ENCODE peak calls at places on chromosomes 12 and 14, in ten cellular contexts. One of them, this sample, is unnamed.

GRCh38 chr12:122422769-122423257 is 344 bp upstream of the CLIP1 start:
- DNase-seq in activated naive CD8-positive, alpha-beta T cell treated with anti-CD3 and anti-CD28 coated beads, Interleukin-2, amount 50 U/mL, for 24 hours: peak
- DNase-seq in thyroid gland: peak
- DNase-seq in aorta: peak
- DNase-seq in mucosa of descending colon: no peak
- DNase-seq in stimulated activated CD8-positive, alpha-beta memory T cell treated with anti-CD3 and anti-CD28 coated beads, Interleukin-7, amount 100 ng/mL, for 1 hour: peak
- DNase-seq in NCI-H446 treated with DMSO at 0.1 percent for 48 hours: no peak
- DNase-seq in uterus: peak
- DNase-seq in type B pancreatic cell: peak
- DNase-seq in NCI-H2171: peak
- DNase-seq in this sample: no peak

GRCh38 chr14:102264775-102265174 is 40.2 kb downstream of the MOK start:
- DNase-seq in stimulated activated CD8-positive, alpha-beta memory T cell treated with anti-CD3 and anti-CD28 coated beads, Interleukin-7, amount 100 ng/mL, for 1 hour: no peak
- DNase-seq in thyroid gland: no peak
- DNase-seq in type B pancreatic cell: no peak
- DNase-seq in uterus: no peak
- DNase-seq in activated naive CD8-positive, alpha-beta T cell treated with anti-CD3 and anti-CD28 coated beads, Interleukin-2, amount 50 U/mL, for 24 hours: no peak
- DNase-seq in mucosa of descending colon: no peak
- DNase-seq in aorta: no peak
- DNase-seq in NCI-H446 treated with DMSO at 0.1 percent for 48 hours: no peak
- DNase-seq in NCI-H2171: no peak
- DNase-seq in this sample: no peak

GRCh38 chr12:3632256-3633240 is 120.4 kb downstream of the CRACR2A start:
- DNase-seq in type B pancreatic cell: no peak
- DNase-seq in mucosa of descending colon: no peak
- DNase-seq in NCI-H2171: no peak
- DNase-seq in uterus: no peak
- DNase-seq in thyroid gland: no peak
- DNase-seq in activated naive CD8-positive, alpha-beta T cell treated with anti-CD3 and anti-CD28 coated beads, Interleukin-2, amount 50 U/mL, for 24 hours: no peak
- DNase-seq in stimulated activated CD8-positive, alpha-beta memory T cell treated with anti-CD3 and anti-CD28 coated beads, Interleukin-7, amount 100 ng/mL, for 1 hour: no peak
- DNase-seq in NCI-H446 treated with DMSO at 0.1 percent for 48 hours: no peak
- DNase-seq in aorta: no peak
- DNase-seq in this sample: no peak

GRCh38 chr12:25977047-25977446 is 18.6 kb downstream of the RASSF8 start:
- DNase-seq in activated naive CD8-positive, alpha-beta T cell treated with anti-CD3 and anti-CD28 coated beads, Interleukin-2, amount 50 U/mL, for 24 hours: no peak
- DNase-seq in NCI-H2171: no peak
- DNase-seq in stimulated activated CD8-positive, alpha-beta memory T cell treated with anti-CD3 and anti-CD28 coated beads, Interleukin-7, amount 100 ng/mL, for 1 hour: no peak
- DNase-seq in mucosa of descending colon: no peak
- DNase-seq in uterus: peak
- DNase-seq in thyroid gland: no peak
- DNase-seq in aorta: no peak
- DNase-seq in type B pancreatic cell: no peak
- DNase-seq in NCI-H446 treated with DMSO at 0.1 percent for 48 hours: no peak
- DNase-seq in this sample: no peak

GRCh38 chr12:46523863-46524770 is 151.5 kb upstream of the SLC38A2 start:
- DNase-seq in mucosa of descending colon: no peak
- DNase-seq in type B pancreatic cell: no peak
- DNase-seq in NCI-H446 treated with DMSO at 0.1 percent for 48 hours: no peak
- DNase-seq in activated naive CD8-positive, alpha-beta T cell treated with anti-CD3 and anti-CD28 coated beads, Interleukin-2, amount 50 U/mL, for 24 hours: peak
- DNase-seq in thyroid gland: no peak
- DNase-seq in aorta: no peak
- DNase-seq in stimulated activated CD8-positive, alpha-beta memory T cell treated with anti-CD3 and anti-CD28 coated beads, Interleukin-7, amount 100 ng/mL, for 1 hour: no peak
- DNase-seq in NCI-H2171: no peak
- DNase-seq in uterus: no peak
- DNase-seq in this sample: no peak

GRCh38 chr14:80942158-80942738 is 710 bp upstream of the CEP128 start:
- DNase-seq in NCI-H446 treated with DMSO at 0.1 percent for 48 hours: no peak
- DNase-seq in activated naive CD8-positive, alpha-beta T cell treated with anti-CD3 and anti-CD28 coated beads, Interleukin-2, amount 50 U/mL, for 24 hours: no peak
- DNase-seq in type B pancreatic cell: no peak
- DNase-seq in stimulated activated CD8-positive, alpha-beta memory T cell treated with anti-CD3 and anti-CD28 coated beads, Interleukin-7, amount 100 ng/mL, for 1 hour: no peak
- DNase-seq in mucosa of descending colon: no peak
- DNase-seq in thyroid gland: no peak
- DNase-seq in aorta: no peak
- DNase-seq in NCI-H2171: no peak
- DNase-seq in uterus: no peak
- DNase-seq in this sample: no peak

GRCh38 chr14:95294834-95295599 is 24.7 kb downstream of the CLMN start:
- DNase-seq in NCI-H2171: peak
- DNase-seq in aorta: no peak
- DNase-seq in stimulated activated CD8-positive, alpha-beta memory T cell treated with anti-CD3 and anti-CD28 coated beads, Interleukin-7, amount 100 ng/mL, for 1 hour: no peak
- DNase-seq in activated naive CD8-positive, alpha-beta T cell treated with anti-CD3 and anti-CD28 coated beads, Interleukin-2, amount 50 U/mL, for 24 hours: no peak
- DNase-seq in uterus: no peak
- DNase-seq in mucosa of descending colon: no peak
- DNase-seq in thyroid gland: peak
- DNase-seq in NCI-H446 treated with DMSO at 0.1 percent for 48 hours: no peak
- DNase-seq in type B pancreatic cell: no peak
- DNase-seq in this sample: peak

GRCh38 chr12:115320967-115321366 is 637.0 kb upstream of the TBX3 start:
- DNase-seq in thyroid gland: no peak
- DNase-seq in aorta: no peak
- DNase-seq in activated naive CD8-positive, alpha-beta T cell treated with anti-CD3 and anti-CD28 coated beads, Interleukin-2, amount 50 U/mL, for 24 hours: no peak
- DNase-seq in NCI-H446 treated with DMSO at 0.1 percent for 48 hours: no peak
- DNase-seq in NCI-H2171: no peak
- DNase-seq in mucosa of descending colon: no peak
- DNase-seq in stimulated activated CD8-positive, alpha-beta memory T cell treated with anti-CD3 and anti-CD28 coated beads, Interleukin-7, amount 100 ng/mL, for 1 hour: no peak
- DNase-seq in type B pancreatic cell: no peak
- DNase-seq in uterus: peak
- DNase-seq in this sample: no peak

GRCh38 chr14:57182760-57183503 is 85.8 kb downstream of the EXOC5 start:
- DNase-seq in activated naive CD8-positive, alpha-beta T cell treated with anti-CD3 and anti-CD28 coated beads, Interleukin-2, amount 50 U/mL, for 24 hours: no peak
- DNase-seq in type B pancreatic cell: no peak
- DNase-seq in NCI-H2171: peak
- DNase-seq in mucosa of descending colon: no peak
- DNase-seq in aorta: no peak
- DNase-seq in thyroid gland: peak
- DNase-seq in uterus: no peak
- DNase-seq in NCI-H446 treated with DMSO at 0.1 percent for 48 hours: no peak
- DNase-seq in stimulated activated CD8-positive, alpha-beta memory T cell treated with anti-CD3 and anti-CD28 coated beads, Interleukin-7, amount 100 ng/mL, for 1 hour: no peak
- DNase-seq in this sample: no peak

GRCh38 chr14:101876539-101876938 is 87.8 kb upstream of the DYNC1H1 start:
- DNase-seq in NCI-H446 treated with DMSO at 0.1 percent for 48 hours: no peak
- DNase-seq in type B pancreatic cell: no peak
- DNase-seq in stimulated activated CD8-positive, alpha-beta memory T cell treated with anti-CD3 and anti-CD28 coated beads, Interleukin-7, amount 100 ng/mL, for 1 hour: peak
- DNase-seq in NCI-H2171: peak
- DNase-seq in aorta: peak
- DNase-seq in thyroid gland: peak
- DNase-seq in uterus: peak
- DNase-seq in mucosa of descending colon: peak
- DNase-seq in activated naive CD8-positive, alpha-beta T cell treated with anti-CD3 and anti-CD28 coated beads, Interleukin-2, amount 50 U/mL, for 24 hours: peak
- DNase-seq in this sample: peak

GRCh38 chr14:59125156-59125555 is 63.3 kb upstream of the DAAM1 start:
- DNase-seq in thyroid gland: no peak
- DNase-seq in activated naive CD8-positive, alpha-beta T cell treated with anti-CD3 and anti-CD28 coated beads, Interleukin-2, amount 50 U/mL, for 24 hours: no peak
- DNase-seq in stimulated activated CD8-positive, alpha-beta memory T cell treated with anti-CD3 and anti-CD28 coated beads, Interleukin-7, amount 100 ng/mL, for 1 hour: no peak
- DNase-seq in mucosa of descending colon: no peak
- DNase-seq in NCI-H2171: no peak
- DNase-seq in aorta: no peak
- DNase-seq in type B pancreatic cell: no peak
- DNase-seq in NCI-H446 treated with DMSO at 0.1 percent for 48 hours: no peak
- DNase-seq in uterus: no peak
- DNase-seq in this sample: no peak

GRCh38 chr14:67806228-67806627 is 10.2 kb downstream of the ZFYVE26 start:
- DNase-seq in activated naive CD8-positive, alpha-beta T cell treated with anti-CD3 and anti-CD28 coated beads, Interleukin-2, amount 50 U/mL, for 24 hours: no peak
- DNase-seq in mucosa of descending colon: no peak
- DNase-seq in NCI-H2171: no peak
- DNase-seq in type B pancreatic cell: no peak
- DNase-seq in aorta: no peak
- DNase-seq in stimulated activated CD8-positive, alpha-beta memory T cell treated with anti-CD3 and anti-CD28 coated beads, Interleukin-7, amount 100 ng/mL, for 1 hour: no peak
- DNase-seq in uterus: no peak
- DNase-seq in NCI-H446 treated with DMSO at 0.1 percent for 48 hours: no peak
- DNase-seq in thyroid gland: no peak
- DNase-seq in this sample: no peak

GRCh38 chr12:109386079-109386473 is 38.4 kb downstream of the MYO1H start:
- DNase-seq in mucosa of descending colon: no peak
- DNase-seq in thyroid gland: no peak
- DNase-seq in NCI-H446 treated with DMSO at 0.1 percent for 48 hours: no peak
- DNase-seq in type B pancreatic cell: no peak
- DNase-seq in activated naive CD8-positive, alpha-beta T cell treated with anti-CD3 and anti-CD28 coated beads, Interleukin-2, amount 50 U/mL, for 24 hours: no peak
- DNase-seq in NCI-H2171: no peak
- DNase-seq in aorta: no peak
- DNase-seq in uterus: no peak
- DNase-seq in stimulated activated CD8-positive, alpha-beta memory T cell treated with anti-CD3 and anti-CD28 coated beads, Interleukin-7, amount 100 ng/mL, for 1 hour: no peak
- DNase-seq in this sample: no peak

GRCh38 chr12:30622509-30622908 is 73.2 kb downstream of the IPO8 start:
- DNase-seq in NCI-H446 treated with DMSO at 0.1 percent for 48 hours: no peak
- DNase-seq in type B pancreatic cell: no peak
- DNase-seq in mucosa of descending colon: no peak
- DNase-seq in stimulated activated CD8-positive, alpha-beta memory T cell treated with anti-CD3 and anti-CD28 coated beads, Interleukin-7, amount 100 ng/mL, for 1 hour: no peak
- DNase-seq in uterus: no peak
- DNase-seq in NCI-H2171: no peak
- DNase-seq in thyroid gland: no peak
- DNase-seq in activated naive CD8-positive, alpha-beta T cell treated with anti-CD3 and anti-CD28 coated beads, Interleukin-2, amount 50 U/mL, for 24 hours: no peak
- DNase-seq in aorta: no peak
- DNase-seq in this sample: no peak

GRCh38 chr14:97021001-97021400 is 223.8 kb downstream of the VRK1 start:
- DNase-seq in type B pancreatic cell: no peak
- DNase-seq in NCI-H2171: no peak
- DNase-seq in thyroid gland: no peak
- DNase-seq in NCI-H446 treated with DMSO at 0.1 percent for 48 hours: no peak
- DNase-seq in activated naive CD8-positive, alpha-beta T cell treated with anti-CD3 and anti-CD28 coated beads, Interleukin-2, amount 50 U/mL, for 24 hours: no peak
- DNase-seq in mucosa of descending colon: peak
- DNase-seq in aorta: no peak
- DNase-seq in stimulated activated CD8-positive, alpha-beta memory T cell treated with anti-CD3 and anti-CD28 coated beads, Interleukin-7, amount 100 ng/mL, for 1 hour: no peak
- DNase-seq in uterus: no peak
- DNase-seq in this sample: no peak

GRCh38 chr14:92316937-92317336 is 6.0 kb upstream of the SLC24A4 start:
- DNase-seq in activated naive CD8-positive, alpha-beta T cell treated with anti-CD3 and anti-CD28 coated beads, Interleukin-2, amount 50 U/mL, for 24 hours: no peak
- DNase-seq in stimulated activated CD8-positive, alpha-beta memory T cell treated with anti-CD3 and anti-CD28 coated beads, Interleukin-7, amount 100 ng/mL, for 1 hour: no peak
- DNase-seq in NCI-H446 treated with DMSO at 0.1 percent for 48 hours: no peak
- DNase-seq in mucosa of descending colon: no peak
- DNase-seq in aorta: no peak
- DNase-seq in type B pancreatic cell: no peak
- DNase-seq in uterus: no peak
- DNase-seq in NCI-H2171: no peak
- DNase-seq in thyroid gland: no peak
- DNase-seq in this sample: no peak

GRCh38 chr14:53180272-53181221 is 27.4 kb upstream of the DDHD1 start:
- DNase-seq in NCI-H2171: no peak
- DNase-seq in thyroid gland: no peak
- DNase-seq in stimulated activated CD8-positive, alpha-beta memory T cell treated with anti-CD3 and anti-CD28 coated beads, Interleukin-7, amount 100 ng/mL, for 1 hour: peak
- DNase-seq in NCI-H446 treated with DMSO at 0.1 percent for 48 hours: no peak
- DNase-seq in mucosa of descending colon: peak
- DNase-seq in type B pancreatic cell: no peak
- DNase-seq in uterus: no peak
- DNase-seq in aorta: no peak
- DNase-seq in activated naive CD8-positive, alpha-beta T cell treated with anti-CD3 and anti-CD28 coated beads, Interleukin-2, amount 50 U/mL, for 24 hours: peak
- DNase-seq in this sample: no peak

GRCh38 chr12:109943811-109944210 is 43.7 kb downstream of the TCHP start:
- DNase-seq in NCI-H446 treated with DMSO at 0.1 percent for 48 hours: no peak
- DNase-seq in uterus: no peak
- DNase-seq in activated naive CD8-positive, alpha-beta T cell treated with anti-CD3 and anti-CD28 coated beads, Interleukin-2, amount 50 U/mL, for 24 hours: no peak
- DNase-seq in aorta: no peak
- DNase-seq in stimulated activated CD8-positive, alpha-beta memory T cell treated with anti-CD3 and anti-CD28 coated beads, Interleukin-7, amount 100 ng/mL, for 1 hour: no peak
- DNase-seq in thyroid gland: peak
- DNase-seq in NCI-H2171: no peak
- DNase-seq in mucosa of descending colon: no peak
- DNase-seq in type B pancreatic cell: no peak
- DNase-seq in this sample: no peak

GRCh38 chr12:39931857-39932256 is 174.0 kb downstream of the SLC2A13 start:
- DNase-seq in aorta: no peak
- DNase-seq in thyroid gland: no peak
- DNase-seq in stimulated activated CD8-positive, alpha-beta memory T cell treated with anti-CD3 and anti-CD28 coated beads, Interleukin-7, amount 100 ng/mL, for 1 hour: no peak
- DNase-seq in activated naive CD8-positive, alpha-beta T cell treated with anti-CD3 and anti-CD28 coated beads, Interleukin-2, amount 50 U/mL, for 24 hours: no peak
- DNase-seq in type B pancreatic cell: no peak
- DNase-seq in mucosa of descending colon: no peak
- DNase-seq in uterus: no peak
- DNase-seq in NCI-H2171: no peak
- DNase-seq in NCI-H446 treated with DMSO at 0.1 percent for 48 hours: no peak
- DNase-seq in this sample: no peak

GRCh38 chr14:67387195-67387594 is 24.8 kb downstream of the PLEK2 start:
- DNase-seq in NCI-H2171: no peak
- DNase-seq in activated naive CD8-positive, alpha-beta T cell treated with anti-CD3 and anti-CD28 coated beads, Interleukin-2, amount 50 U/mL, for 24 hours: no peak
- DNase-seq in type B pancreatic cell: no peak
- DNase-seq in NCI-H446 treated with DMSO at 0.1 percent for 48 hours: no peak
- DNase-seq in stimulated activated CD8-positive, alpha-beta memory T cell treated with anti-CD3 and anti-CD28 coated beads, Interleukin-7, amount 100 ng/mL, for 1 hour: no peak
- DNase-seq in thyroid gland: no peak
- DNase-seq in mucosa of descending colon: no peak
- DNase-seq in aorta: no peak
- DNase-seq in uterus: no peak
- DNase-seq in this sample: no peak

GRCh38 chr12:52043386-52044212 is 7.6 kb upstream of the NR4A1 start:
- DNase-seq in type B pancreatic cell: no peak
- DNase-seq in activated naive CD8-positive, alpha-beta T cell treated with anti-CD3 and anti-CD28 coated beads, Interleukin-2, amount 50 U/mL, for 24 hours: no peak
- DNase-seq in NCI-H446 treated with DMSO at 0.1 percent for 48 hours: no peak
- DNase-seq in aorta: peak
- DNase-seq in NCI-H2171: no peak
- DNase-seq in uterus: peak
- DNase-seq in mucosa of descending colon: no peak
- DNase-seq in thyroid gland: peak
- DNase-seq in stimulated activated CD8-positive, alpha-beta memory T cell treated with anti-CD3 and anti-CD28 coated beads, Interleukin-7, amount 100 ng/mL, for 1 hour: no peak
- DNase-seq in this sample: no peak

GRCh38 chr12:104863549-104863948 is 94.5 kb downstream of the SLC41A2 start:
- DNase-seq in mucosa of descending colon: no peak
- DNase-seq in activated naive CD8-positive, alpha-beta T cell treated with anti-CD3 and anti-CD28 coated beads, Interleukin-2, amount 50 U/mL, for 24 hours: no peak
- DNase-seq in NCI-H2171: no peak
- DNase-seq in type B pancreatic cell: no peak
- DNase-seq in thyroid gland: no peak
- DNase-seq in NCI-H446 treated with DMSO at 0.1 percent for 48 hours: peak
- DNase-seq in uterus: no peak
- DNase-seq in aorta: no peak
- DNase-seq in stimulated activated CD8-positive, alpha-beta memory T cell treated with anti-CD3 and anti-CD28 coated beads, Interleukin-7, amount 100 ng/mL, for 1 hour: no peak
- DNase-seq in this sample: no peak

GRCh38 chr12:120013659-120014380 is 24.8 kb downstream of the BICDL1 start:
- DNase-seq in aorta: no peak
- DNase-seq in mucosa of descending colon: no peak
- DNase-seq in activated naive CD8-positive, alpha-beta T cell treated with anti-CD3 and anti-CD28 coated beads, Interleukin-2, amount 50 U/mL, for 24 hours: no peak
- DNase-seq in stimulated activated CD8-positive, alpha-beta memory T cell treated with anti-CD3 and anti-CD28 coated beads, Interleukin-7, amount 100 ng/mL, for 1 hour: no peak
- DNase-seq in uterus: no peak
- DNase-seq in thyroid gland: no peak
- DNase-seq in type B pancreatic cell: no peak
- DNase-seq in NCI-H446 treated with DMSO at 0.1 percent for 48 hours: no peak
- DNase-seq in NCI-H2171: no peak
- DNase-seq in this sample: no peak

GRCh38 chr14:78835052-78835451 is 664.9 kb downstream of the NRXN3 start:
- DNase-seq in NCI-H446 treated with DMSO at 0.1 percent for 48 hours: no peak
- DNase-seq in stimulated activated CD8-positive, alpha-beta memory T cell treated with anti-CD3 and anti-CD28 coated beads, Interleukin-7, amount 100 ng/mL, for 1 hour: no peak
- DNase-seq in activated naive CD8-positive, alpha-beta T cell treated with anti-CD3 and anti-CD28 coated beads, Interleukin-2, amount 50 U/mL, for 24 hours: no peak
- DNase-seq in aorta: no peak
- DNase-seq in mucosa of descending colon: no peak
- DNase-seq in uterus: no peak
- DNase-seq in NCI-H2171: peak
- DNase-seq in type B pancreatic cell: no peak
- DNase-seq in thyroid gland: no peak
- DNase-seq in this sample: no peak

GRCh38 chr12:8501720-8502119 is 11.6 kb upstream of the CLEC4D start:
- DNase-seq in thyroid gland: no peak
- DNase-seq in mucosa of descending colon: no peak
- DNase-seq in type B pancreatic cell: no peak
- DNase-seq in NCI-H2171: no peak
- DNase-seq in stimulated activated CD8-positive, alpha-beta memory T cell treated with anti-CD3 and anti-CD28 coated beads, Interleukin-7, amount 100 ng/mL, for 1 hour: no peak
- DNase-seq in NCI-H446 treated with DMSO at 0.1 percent for 48 hours: no peak
- DNase-seq in activated naive CD8-positive, alpha-beta T cell treated with anti-CD3 and anti-CD28 coated beads, Interleukin-2, amount 50 U/mL, for 24 hours: no peak
- DNase-seq in uterus: no peak
- DNase-seq in aorta: no peak
- DNase-seq in this sample: no peak

GRCh38 chr12:113127791-113128199 is 7.8 kb downstream of the RASAL1 start:
- DNase-seq in uterus: no peak
- DNase-seq in stimulated activated CD8-positive, alpha-beta memory T cell treated with anti-CD3 and anti-CD28 coated beads, Interleukin-7, amount 100 ng/mL, for 1 hour: no peak
- DNase-seq in mucosa of descending colon: no peak
- DNase-seq in aorta: no peak
- DNase-seq in type B pancreatic cell: no peak
- DNase-seq in thyroid gland: no peak
- DNase-seq in NCI-H2171: no peak
- DNase-seq in activated naive CD8-positive, alpha-beta T cell treated with anti-CD3 and anti-CD28 coated beads, Interleukin-2, amount 50 U/mL, for 24 hours: no peak
- DNase-seq in NCI-H446 treated with DMSO at 0.1 percent for 48 hours: no peak
- DNase-seq in this sample: no peak

GRCh38 chr12:83826112-83826511 is 1086.5 kb downstream of the SLC6A15 start:
- DNase-seq in NCI-H2171: no peak
- DNase-seq in NCI-H446 treated with DMSO at 0.1 percent for 48 hours: no peak
- DNase-seq in stimulated activated CD8-positive, alpha-beta memory T cell treated with anti-CD3 and anti-CD28 coated beads, Interleukin-7, amount 100 ng/mL, for 1 hour: no peak
- DNase-seq in mucosa of descending colon: peak
- DNase-seq in activated naive CD8-positive, alpha-beta T cell treated with anti-CD3 and anti-CD28 coated beads, Interleukin-2, amount 50 U/mL, for 24 hours: peak
- DNase-seq in uterus: no peak
- DNase-seq in type B pancreatic cell: no peak
- DNase-seq in thyroid gland: peak
- DNase-seq in aorta: no peak
- DNase-seq in this sample: peak

GRCh38 chr14:65432361-65432948 is 19.9 kb downstream of the FUT8 start:
- DNase-seq in stimulated activated CD8-positive, alpha-beta memory T cell treated with anti-CD3 and anti-CD28 coated beads, Interleukin-7, amount 100 ng/mL, for 1 hour: no peak
- DNase-seq in mucosa of descending colon: no peak
- DNase-seq in NCI-H446 treated with DMSO at 0.1 percent for 48 hours: no peak
- DNase-seq in activated naive CD8-positive, alpha-beta T cell treated with anti-CD3 and anti-CD28 coated beads, Interleukin-2, amount 50 U/mL, for 24 hours: no peak
- DNase-seq in NCI-H2171: no peak
- DNase-seq in uterus: no peak
- DNase-seq in thyroid gland: no peak
- DNase-seq in aorta: no peak
- DNase-seq in type B pancreatic cell: no peak
- DNase-seq in this sample: no peak